ENCODE peak calls at places on chromosome 17, in five cellular contexts. S is neural progenitor cell, T is GM23248, L is A549, E is H9. C is an unnamed sample.
A peak's percentile ranks its signal among the peaks of the same experiment; 100 is the strongest.

GRCh38 chr17:57406131-57406980 is 150.0 kb downstream of the MSI2 start:
- DNase-seq in L (no peak), E (no peak), S (peak; percentile 97), T (peak; percentile 5), C (peak; percentile 14)

GRCh38 chr17:41907185-41907556 is 11.6 kb downstream of the ACLY start:
- DNase-seq in S (no peak), T (peak; percentile 79), L (peak; percentile 67), E (no peak), C (peak; percentile 39)

GRCh38 chr17:3974138-3974687 is 10.0 kb upstream of the ATP2A3 start:
- DNase-seq in T (no peak), S (no peak), E (peak; percentile 29), L (no peak), C (no peak)

GRCh38 chr17:5283531-5284315 is 1.6 kb downstream of the RABEP1 start:
- DNase-seq in E (no peak), L (no peak), S (peak; percentile 16), T (peak; percentile 27), C (peak; percentile 51)

GRCh38 chr17:67223924-67224323 is 21.1 kb downstream of the HELZ start:
- DNase-seq in T (no peak), S (no peak), E (no peak), L (peak; percentile 41), C (no peak)

GRCh38 chr17:9802701-9803100 is 11.3 kb upstream of the DHRS7C start:
- DNase-seq in T (no peak), S (no peak), L (peak; percentile 56), E (no peak), C (no peak)

GRCh38 chr17:82517230-82517865 is 2.2 kb upstream of the FOXK2 start:
- DNase-seq in S (no peak), E (no peak), L (no peak), T (peak; percentile 82), C (no peak)

GRCh38 chr17:68820825-68821481 is 134.2 kb downstream of the ABCA8 start:
- DNase-seq in T (no peak), L (no peak), S (no peak), E (no peak), C (no peak)

GRCh38 chr17:58332720-58333395 is 4.3 kb upstream of the TSPOAP1 start:
- DNase-seq in T (no peak), L (no peak), E (peak; percentile 30), S (no peak), C (no peak)

GRCh38 chr17:50501054-50501453 is 7.2 kb upstream of the MYCBPAP start:
- DNase-seq in E (no peak), T (peak; percentile 52), S (no peak), L (no peak), C (peak; percentile 76)

GRCh38 chr17:58513913-58514794 is at the start of gene MTMR4:
- DNase-seq in E (peak; percentile 97), S (peak; percentile 96), L (peak; percentile 84), T (peak; percentile 85), C (peak; percentile 87)

GRCh38 chr17:81403671-81404534 is 8.6 kb downstream of the BAHCC1 start:
- DNase-seq in S (no peak), E (no peak), T (peak; percentile 52), L (no peak), C (no peak)

GRCh38 chr17:65627892-65628622 is 66.6 kb upstream of the AXIN2 start:
- DNase-seq in T (peak; percentile 76), E (no peak), L (peak; percentile 76), S (no peak), C (peak; percentile 98)

GRCh38 chr17:44005865-44006580 is 1.6 kb downstream of the NAGS start:
- DNase-seq in E (peak; percentile 91), L (no peak), T (peak; percentile 66), S (peak; percentile 83), C (peak; percentile 82)

GRCh38 chr17:68792042-68792685 is 163.0 kb downstream of the ABCA8 start:
- DNase-seq in S (no peak), T (peak; percentile 36), E (no peak), L (no peak), C (no peak)

GRCh38 chr17:57264776-57265175 is 8.5 kb downstream of the MSI2 start:
- DNase-seq in E (no peak), T (no peak), L (no peak), S (no peak), C (no peak)

GRCh38 chr17:81143200-81143527 is 22.1 kb upstream of the PVALEF start:
- DNase-seq in T (no peak), L (no peak), S (no peak), E (no peak), C (no peak)

GRCh38 chr17:17564896-17565295 is 26.6 kb downstream of the PEMT start:
- DNase-seq in S (peak; percentile 70), L (no peak), E (peak; percentile 83), T (no peak), C (no peak)

GRCh38 chr17:64506576-64507417 is at the start of gene CEP95:
- DNase-seq in T (peak; percentile 99), S (peak; percentile 96), L (no peak), E (no peak), C (peak; percentile 96)

GRCh38 chr17:4808378-4808767 is 1.4 kb downstream of the PLD2 start:
- DNase-seq in T (peak; percentile 20), L (no peak), S (no peak), E (no peak), C (no peak)

GRCh38 chr17:21400816-21401593 is 24.8 kb downstream of the KCNJ12 start:
- DNase-seq in S (no peak), L (no peak), T (no peak), E (no peak), C (no peak)

GRCh38 chr17:41413982-41414381 is 10.4 kb downstream of the KRT37 start:
- DNase-seq in L (no peak), T (no peak), S (no peak), E (no peak), C (no peak)

GRCh38 chr17:37742762-37743611 is 1.9 kb downstream of the HNF1B start:
- DNase-seq in T (peak; percentile 29), E (peak; percentile 64), S (peak; percentile 59), L (peak; percentile 55), C (peak; percentile 42)

GRCh38 chr17:50893183-50893993 is 27.2 kb upstream of the TOB1 start:
- DNase-seq in T (peak; percentile 22), L (peak; percentile 55), E (no peak), S (peak; percentile 63), C (peak; percentile 86)

GRCh38 chr17:7841309-7841621 is 7.2 kb downstream of the KDM6B start:
- DNase-seq in E (no peak), S (no peak), L (no peak), T (no peak), C (no peak)

GRCh38 chr17:18916816-18917496 is 35.0 kb upstream of the SLC5A10 start:
- DNase-seq in T (peak; percentile 72), L (no peak), S (no peak), E (no peak), C (peak; percentile 16)

GRCh38 chr17:2107506-2107905 is 52.6 kb downstream of the HIC1 start:
- DNase-seq in L (no peak), S (no peak), E (no peak), T (no peak), C (no peak)

GRCh38 chr17:33261911-33262665 is 31.0 kb downstream of the ASIC2 start:
- DNase-seq in E (no peak), L (no peak), T (no peak), S (no peak), C (no peak)

GRCh38 chr17:43175213-43176118 is 4.5 kb downstream of the NBR1 start:
- DNase-seq in T (peak; percentile 74), E (no peak), L (no peak), S (no peak), C (peak; percentile 32)

DNA sequence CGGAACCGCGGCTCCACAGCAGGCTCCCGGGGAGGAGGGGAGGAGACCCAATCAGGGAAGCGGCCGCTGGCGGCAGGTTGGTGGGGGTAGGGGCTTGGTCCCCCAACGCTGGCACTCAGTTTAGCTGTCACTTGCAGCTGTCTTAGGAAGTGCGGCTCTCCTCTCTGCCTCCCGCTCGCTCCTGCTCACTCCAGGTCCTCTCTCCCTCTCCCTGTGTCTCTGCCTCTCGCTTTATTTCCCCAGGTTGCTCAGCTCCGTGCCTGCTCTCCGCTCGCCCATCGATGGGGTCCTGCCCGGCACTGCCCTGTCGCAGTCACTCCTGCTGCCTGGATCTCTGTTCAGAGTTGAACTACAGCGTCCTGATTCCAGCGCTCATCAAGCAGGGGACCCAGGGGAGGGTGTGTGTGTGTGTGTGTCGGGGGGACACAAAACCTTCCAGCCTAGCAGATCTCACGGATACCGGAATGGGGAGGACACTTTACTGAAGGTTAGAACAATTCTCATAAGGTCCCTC is 145.6 kb downstream of the ENGASE start:
- DNase-seq in E (peak; percentile 62), S (peak; percentile 48), L (no peak), T (no peak), C (no peak)
- H3K4me2 ChIP-seq in E (peak overlapping the region; percentile 85), S (peak overlapping the region; percentile 83), L (no peak overlapping the region), T (no peak overlapping the region), C (no peak overlapping the region)

GRCh38 chr17:47848198-47848513 is 2.8 kb downstream of the SP6 start:
- DNase-seq in S (peak; percentile 31), E (no peak), L (no peak), T (no peak), C (no peak)

GRCh38 chr17:47844814-47845453 is 3.9 kb upstream of the SCRN2 start:
- DNase-seq in T (peak; percentile 52), S (no peak), L (peak; percentile 80), E (no peak), C (peak; percentile 41)

GRCh38 chr17:47846741-47847340 is 4.1 kb downstream of the SP6 start:
- DNase-seq in L (no peak), E (peak; percentile 72), S (peak; percentile 67), T (no peak), C (no peak)

GRCh38 chr17:47850373-47850691 is 631 bp downstream of the SP6 start:
- DNase-seq in S (no peak), T (no peak), L (no peak), E (no peak), C (peak; percentile 39)

DNA sequence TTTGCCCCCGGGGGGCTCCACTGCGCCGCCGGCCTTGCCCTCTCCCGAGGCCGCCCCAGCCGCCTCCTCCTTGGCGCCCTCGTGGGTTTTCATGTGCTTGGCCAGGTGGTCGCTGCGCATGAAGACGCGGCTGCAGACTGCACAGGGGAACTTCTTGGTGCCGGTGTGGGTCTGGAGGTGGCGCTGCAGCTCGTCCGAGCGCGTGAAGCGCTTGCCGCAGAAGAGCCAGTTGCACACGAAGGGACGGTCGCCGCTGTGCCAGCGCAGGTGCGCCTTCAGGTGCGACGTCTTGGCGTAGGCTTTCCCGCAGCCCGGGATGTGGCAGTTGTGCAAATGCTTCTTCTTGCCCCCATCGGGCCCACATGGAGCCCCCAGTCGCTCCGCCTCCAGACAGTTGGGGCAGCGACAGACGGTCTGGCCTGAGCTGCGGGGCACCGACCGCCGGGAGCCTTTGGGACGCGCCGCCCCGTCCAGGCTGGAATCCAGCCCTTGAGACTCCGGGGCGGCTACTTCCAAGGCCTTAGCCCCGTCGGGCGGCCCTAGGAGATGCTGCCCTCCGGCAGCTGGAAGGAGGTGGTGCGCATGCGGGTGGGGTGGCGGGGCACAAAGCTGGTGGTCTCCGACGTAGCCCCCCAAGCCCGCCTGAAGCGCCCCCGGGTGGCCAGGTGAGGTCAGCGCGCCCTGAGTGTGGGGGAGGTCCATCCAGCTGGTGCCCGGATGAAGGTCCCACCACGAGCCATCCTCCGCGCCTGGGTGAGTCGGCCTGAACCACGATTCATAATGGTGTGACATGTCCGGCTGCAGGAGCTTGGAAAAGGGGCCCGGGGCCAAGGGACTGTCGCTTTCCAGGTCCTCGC is 3.4 kb downstream of the SP6 start:
- DNase-seq in S (peak; percentile 80), L (no peak), T (peak; percentile 51), E (peak; percentile 93), C (no peak)
- H3K4me2 ChIP-seq in S (peak overlapping the region; percentile 81), L (no peak overlapping the region), T (no peak overlapping the region), E (peak overlapping the region; percentile 55), C (no peak overlapping the region)

GRCh38 chr17:27540300-27541105 is 84.3 kb downstream of the KSR1 start:
- DNase-seq in S (no peak), T (peak; percentile 98), L (peak; percentile 81), E (no peak), C (peak; percentile 23)
- H3K4me2 ChIP-seq in S (no peak overlapping the region), T (peak overlapping the region; percentile 82), L (peak overlapping the region; percentile 86), E (no peak overlapping the region), C (no peak overlapping the region)

GRCh38 chr17:13346081-13346533 is 255.6 kb downstream of the HS3ST3A1 start:
- DNase-seq in E (peak; percentile 71), L (no peak), T (peak; percentile 97), S (no peak), C (peak; percentile 73)
- H3K4me2 ChIP-seq in E (no peak overlapping the region), L (no peak overlapping the region), T (peak overlapping the region; percentile 63), S (no peak overlapping the region), C (peak overlapping the region; percentile 29)